ENCODE peak calls at places on chromosomes 2 and 18, in seven cellular contexts. E is mesendoderm, V is stomach, H is skeletal muscle cell, O is upper lobe of right lung, T is A549, W is GM19239. S is an unnamed sample.

GRCh38 chr18:5841518-5841917 is 53.8 kb downstream of the TMEM200C start:
- DNase-seq in V (no peak), H (no peak), T (no peak), W (no peak), E (no peak), O (no peak), S (no peak)

GRCh38 chr2:215794829-215795546 is 218.4 kb downstream of the MREG start:
- DNase-seq in V (no peak), O (no peak), W (no peak), H (no peak), E (peak), T (no peak), S (no peak)

GRCh38 chr2:98866033-98866432 is 70.0 kb downstream of the CRACDL start:
- DNase-seq in T (no peak), V (no peak), W (no peak), O (no peak), E (no peak), H (no peak), S (no peak)

GRCh38 chr2:37291680-37292079 is 33.0 kb downstream of the PRKD3 start:
- DNase-seq in O (no peak), E (no peak), W (no peak), H (no peak), T (no peak), V (no peak), S (no peak)

GRCh38 chr2:86764661-86765307 is 25.9 kb downstream of the CD8A start:
- DNase-seq in H (peak), O (no peak), T (peak), W (peak), E (peak), V (no peak), S (peak)

GRCh38 chr2:3160751-3161330 is 216.8 kb downstream of the EIPR1 start:
- DNase-seq in W (no peak), T (no peak), O (peak), H (no peak), E (no peak), V (no peak), S (no peak)

GRCh38 chr2:161961046-161961445 is 113.0 kb downstream of the DPP4 start:
- DNase-seq in W (no peak), H (no peak), V (no peak), T (no peak), O (no peak), E (no peak), S (no peak)

GRCh38 chr2:16791496-16791895 is 125.9 kb upstream of the CYRIA start:
- DNase-seq in O (no peak), V (no peak), H (no peak), W (no peak), T (no peak), E (no peak), S (no peak)

GRCh38 chr18:12621737-12622306 is 36.1 kb downstream of the SPIRE1 start:
- DNase-seq in W (no peak), T (no peak), H (peak), V (no peak), O (no peak), E (no peak), S (no peak)

GRCh38 chr18:25876334-25876979 is 214.0 kb downstream of the SS18 start:
- DNase-seq in V (no peak), H (no peak), E (no peak), T (no peak), O (no peak), W (no peak), S (no peak)

GRCh38 chr2:61288070-61288841 is 126.3 kb downstream of the C2orf74 start:
- DNase-seq in T (no peak), V (no peak), W (no peak), E (peak), O (no peak), H (peak), S (no peak)

GRCh38 chr2:170715062-170715931 is at the start of gene SP5:
- DNase-seq in W (no peak), T (peak), E (peak), V (peak), O (peak), H (no peak), S (peak)

S was measured in GM12891.